ENCODE peak calls at places on chromosomes 16 and 17, in seven cellular contexts. B is stomach, K is spleen, P is SK-N-SH, Z is upper lobe of left lung, N is prostate gland, H is H1. E is an unnamed sample. For H3K4me1 and H3K9me3, the result is how much of the 10 kb centered on the place peaks cover.

GRCh38 chr17:50426814-50427787 is 1.1 kb downstream of the ACSF2 start:
- DNase-seq in Z (peak), N (peak), B (peak), K (no peak), H (no peak), P (peak), E (peak)

GRCh38 chr16:59385953-59386352 is 651.8 kb upstream of the GOT2 start:
- DNase-seq in P (no peak), K (no peak), B (no peak), H (no peak), N (no peak), Z (no peak), E (no peak)

GRCh38 chr17:81911969-81912368 is 770 bp upstream of the PCYT2 start:
- DNase-seq in Z (no peak), H (no peak), P (no peak), B (no peak), N (no peak), K (peak), E (no peak)

GRCh38 chr16:71883193-71883848 is 661 bp downstream of the ZNF821 start:
- DNase-seq in K (peak), N (peak), B (no peak), H (no peak), P (no peak), Z (peak), E (peak)

GRCh38 chr17:13957636-13958035 is 111.7 kb upstream of the COX10 start:
- DNase-seq in K (no peak), H (no peak), Z (no peak), B (no peak), N (no peak), P (no peak), E (no peak)

GRCh38 chr16:15658556-15658955 is 8.5 kb downstream of the NDE1 start:
- DNase-seq in N (no peak), B (no peak), K (peak), P (no peak), H (no peak), Z (no peak), E (no peak)

GRCh38 chr17:8103549-8103948 is 14.8 kb downstream of the ALOXE3 start:
- DNase-seq in P (no peak), H (no peak), K (no peak), N (no peak), Z (peak), B (peak), E (no peak)

GRCh38 chr16:22117666-22118065 is 25.3 kb downstream of the VWA3A start:
- DNase-seq in P (peak), Z (no peak), H (no peak), B (no peak), K (no peak), N (no peak), E (no peak)

GRCh38 chr17:82239926-82240505 is 11.2 kb downstream of the SLC16A3 start:
- DNase-seq in K (peak), N (no peak), H (no peak), B (no peak), Z (peak), P (no peak), E (no peak)

GRCh38 chr16:21565816-21566669 is 33.3 kb upstream of the METTL9 start:
- DNase-seq in K (no peak), N (no peak), Z (no peak), P (no peak), H (no peak), B (peak), E (peak)

GRCh38 chr17:27247071-27247957 is 46.6 kb upstream of the WSB1 start:
- DNase-seq in H (no peak), N (peak), K (peak), P (no peak), B (peak), Z (peak), E (peak)

GRCh38 chr17:4199818-4200402 is 56.9 kb downstream of the CYB5D2 start:
- DNase-seq in B (no peak), N (no peak), K (no peak), Z (no peak), H (no peak), P (peak), E (no peak)

GRCh38 chr17:1697681-1698080 is 12.5 kb downstream of the TLCD2 start:
- DNase-seq in Z (peak), N (no peak), P (no peak), K (no peak), H (no peak), B (no peak), E (no peak)

GRCh38 chr16:67248401-67249177 is at the start of gene SLC9A5:
- DNase-seq in H (no peak), B (no peak), K (peak), P (peak), N (no peak), Z (no peak), E (no peak)

GRCh38 chr17:77372444-77373297 is 231.9 kb downstream of the SEC14L1 start:
- DNase-seq in P (peak), Z (peak), K (peak), B (peak), H (peak), N (peak), E (peak)

GRCh38 chr17:76700627-76701470 is 9.9 kb downstream of the MXRA7 start:
- DNase-seq in K (no peak), N (peak), P (peak), H (no peak), Z (no peak), B (no peak), E (peak)

GRCh38 chr17:5237541-5238016 is 2.9 kb upstream of the SCIMP start:
- DNase-seq in H (peak), N (peak), Z (peak), K (peak), B (peak), P (peak), E (peak)

GRCh38 chr16:56824335-56824734 is 40.7 kb upstream of the SLC12A3 start:
- DNase-seq in P (no peak), N (no peak), B (peak), H (no peak), Z (peak), K (no peak), E (peak)

GRCh38 chr17:78484300-78485159 is 92.7 kb downstream of the DNAH17 start:
- DNase-seq in N (no peak), P (no peak), H (no peak), B (peak), Z (peak), K (peak), E (peak)

GRCh38 chr17:42683407-42684031 is 1.2 kb downstream of the CNTNAP1 start:
- DNase-seq in P (peak), Z (no peak), K (no peak), B (peak), N (peak), H (no peak), E (peak)

GRCh38 chr17:42311240-42312034 is 23.1 kb downstream of the STAT5A start:
- DNase-seq in Z (peak), H (no peak), B (peak), K (peak), N (peak), P (peak), E (peak)

GRCh38 chr17:50464736-50465135 is 3.9 kb downstream of the CHAD start:
- DNase-seq in K (peak), H (no peak), B (no peak), Z (no peak), P (no peak), N (no peak), E (no peak)

GRCh38 chr16:11312718-11313492 is 31.8 kb upstream of the PRM1 start:
- DNase-seq in H (no peak), B (peak), N (no peak), K (no peak), Z (peak), P (no peak), E (peak)

DNA sequence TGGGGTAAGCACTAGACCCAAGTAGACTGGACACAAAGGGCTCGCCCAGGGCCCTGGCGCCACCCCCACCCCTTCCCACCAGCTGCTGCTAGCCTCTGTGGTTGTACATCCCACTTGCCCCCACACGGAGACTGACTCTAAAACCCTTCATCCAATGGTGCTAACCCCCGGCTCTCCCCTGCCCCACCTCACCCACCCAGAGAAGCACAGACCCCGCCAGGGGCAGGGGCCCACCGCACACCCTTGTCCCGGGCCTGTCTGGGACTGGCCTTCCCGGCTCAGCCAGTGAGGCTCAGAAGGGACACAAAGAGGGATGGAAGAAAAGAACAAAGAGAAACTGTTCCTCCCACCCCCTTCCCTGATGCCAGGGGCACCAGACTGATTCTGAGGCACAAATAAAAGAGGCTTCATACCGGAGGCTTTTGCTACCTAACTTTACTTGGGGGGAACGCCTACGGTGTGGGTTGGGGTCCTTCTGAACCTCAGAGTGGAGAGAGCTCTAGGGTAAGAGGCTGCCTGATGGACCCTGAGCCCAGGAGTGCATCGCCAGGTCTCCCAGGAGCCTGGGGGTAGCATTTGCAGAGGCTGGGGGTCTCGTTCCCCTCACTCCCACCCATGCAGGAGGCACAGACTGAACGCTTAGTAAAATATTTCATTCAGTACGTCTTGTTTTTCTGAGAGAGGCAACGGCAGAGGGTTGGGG is 8.2 kb downstream of the CORO6 start:
- DNase-seq in N (no peak), H (no peak), K (peak), B (no peak), Z (no peak), P (peak), E (no peak)
- TF ChIP-seq POLR2AphosphoS5 in N (no peak), H (no peak), K (no peak), B (no peak), Z (no peak), P (no peak), E (no peak)

DNA sequence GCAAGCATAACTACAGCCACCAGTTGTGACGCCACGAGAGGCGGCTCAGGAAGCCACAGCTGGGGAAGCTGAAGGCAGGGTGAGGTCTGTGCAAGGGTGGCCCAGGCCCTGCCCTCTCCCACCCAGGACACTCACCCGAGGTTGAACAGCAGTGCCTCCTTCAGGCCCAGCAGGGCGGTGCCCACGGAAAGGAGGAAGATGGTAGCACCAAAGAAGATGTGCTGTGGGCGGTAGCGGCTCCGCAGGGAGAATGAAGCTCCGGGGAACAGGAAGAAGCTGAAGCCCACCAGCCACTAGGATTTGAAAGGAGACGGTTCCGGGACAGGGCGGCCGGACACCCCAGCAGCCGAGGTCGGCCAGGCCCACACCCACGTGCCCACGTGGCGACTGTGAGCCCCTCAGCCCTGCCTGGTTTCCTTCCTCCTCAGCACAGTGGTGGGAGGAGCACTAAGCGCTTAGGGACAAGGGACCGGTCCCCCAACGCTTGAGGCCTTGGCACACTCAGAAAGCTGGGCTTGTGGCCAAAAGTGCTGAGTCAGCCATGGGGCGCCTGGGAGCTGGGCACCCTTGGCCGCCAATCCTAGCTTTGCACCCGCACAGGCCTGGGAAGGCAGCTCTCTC is 11.0 kb downstream of the CYB561 start:
- DNase-seq in H (no peak), K (no peak), Z (peak), N (peak), P (peak), B (peak), E (peak)
- H3K4me1 ChIP-seq in H (under half), K (half or more), Z (half or more), N (under half), P (half or more), B (half or more), E (under half)

DNA sequence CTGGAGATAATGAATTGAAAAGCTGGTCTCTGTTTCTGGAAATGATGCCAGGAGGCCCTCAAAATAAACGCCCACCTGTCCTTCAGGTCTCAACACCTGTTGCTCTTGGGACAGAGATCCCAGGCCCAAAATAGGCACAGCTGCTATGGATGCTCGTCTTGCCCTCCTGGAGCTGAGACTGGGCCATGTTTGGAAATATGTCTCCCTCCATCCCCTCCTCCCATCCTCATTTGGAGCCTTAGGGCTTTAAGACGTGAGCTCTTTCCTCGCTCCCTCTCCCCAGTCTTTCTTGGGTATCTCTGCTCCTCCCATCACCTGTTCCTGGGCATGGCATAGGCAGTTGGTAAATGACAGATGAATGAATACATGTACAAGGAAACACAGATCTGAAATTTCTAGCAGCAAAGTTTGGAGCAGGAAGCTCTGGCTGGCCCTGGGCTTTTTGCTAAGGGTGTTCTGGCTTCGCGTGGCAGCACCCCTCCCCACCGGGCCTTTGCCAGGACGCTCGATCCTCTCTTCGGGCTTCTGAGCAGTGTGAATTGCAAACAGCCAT is 33.2 kb downstream of the MYH3 start:
- DNase-seq in N (no peak), B (no peak), K (peak), Z (no peak), H (no peak), P (no peak), E (no peak)
- H3K9me3 ChIP-seq in N (under half), B (under half), K (under half), Z (under half), H (under half), P (under half), E (under half)

GRCh38 chr17:57758654-57759053 is 13.6 kb upstream of the CCDC182 start:
- DNase-seq in Z (no peak), N (no peak), P (peak), K (no peak), H (no peak), B (no peak), E (no peak)
- TF ChIP-seq POLR2AphosphoS5 in Z (no peak), N (no peak), P (no peak), K (no peak), H (no peak), B (no peak), E (no peak)

GRCh38 chr16:88479795-88480760 is 27.0 kb downstream of the ZFPM1 start:
- DNase-seq in H (no peak), N (no peak), B (peak), Z (no peak), P (no peak), K (peak), E (peak)

GRCh38 chr16:88481851-88482250 is 28.8 kb downstream of the ZFPM1 start:
- DNase-seq in B (no peak), H (no peak), P (no peak), Z (no peak), K (no peak), N (no peak), E (no peak)

GRCh38 chr16:88484505-88485365 is 31.7 kb downstream of the ZFPM1 start:
- DNase-seq in B (peak), H (no peak), Z (no peak), P (no peak), K (no peak), N (no peak), E (peak)

GRCh38 chr16:88482630-88483391 is 29.7 kb downstream of the ZFPM1 start:
- DNase-seq in N (no peak), B (peak), P (no peak), K (no peak), H (no peak), Z (no peak), E (peak)

DNA sequence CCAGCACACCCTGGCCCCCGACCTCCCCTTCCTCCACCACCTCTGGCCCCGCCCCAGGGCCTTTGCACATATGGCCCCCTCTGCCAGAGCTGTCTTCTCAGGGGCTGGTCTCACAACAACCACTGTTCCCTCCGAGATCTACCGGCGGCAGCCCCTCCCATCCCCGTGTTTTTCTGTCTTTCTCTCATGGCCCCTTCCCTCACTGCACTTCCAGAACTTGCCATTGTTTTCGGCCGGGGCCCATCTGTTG is 30.2 kb downstream of the ZFPM1 start:
- DNase-seq in N (no peak), P (no peak), K (no peak), Z (no peak), B (no peak), H (no peak), E (no peak)
- H3K4me1 ChIP-seq in N (under half), P (half or more), K (half or more), Z (under half), B (under half), H (under half), E (under half)

DNA sequence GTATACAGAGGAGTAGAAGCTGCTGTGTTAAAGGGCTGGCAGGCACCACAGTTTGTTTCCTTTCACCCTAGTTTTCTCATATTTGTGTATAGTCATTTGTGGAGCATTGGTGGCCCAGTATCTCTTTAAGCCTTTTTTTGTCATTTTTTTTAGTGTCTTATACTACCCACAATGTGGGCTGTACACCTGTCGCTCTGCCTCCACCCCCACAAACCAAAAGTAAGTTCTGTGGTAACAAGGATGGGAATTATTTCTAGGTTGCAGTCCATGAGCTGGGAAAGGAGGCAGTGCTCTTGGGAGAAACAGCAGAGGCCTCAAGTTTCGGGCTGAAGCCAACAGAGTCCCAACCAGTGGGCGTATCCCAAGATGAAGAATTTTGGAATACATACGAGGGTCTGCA is 6.2 kb downstream of the ZNF75A start:
- DNase-seq in P (no peak), B (no peak), K (no peak), N (no peak), Z (no peak), H (no peak), E (no peak)
- H3K9me3 ChIP-seq in P (under half), B (under half), K (under half), N (under half), Z (half or more), H (half or more), E (half or more)

GRCh38 chr16:78952630-78953029 is 647.9 kb downstream of the MAF start:
- DNase-seq in Z (no peak), K (no peak), N (no peak), P (no peak), H (no peak), B (no peak), E (no peak)
- TF ChIP-seq POLR2AphosphoS5 in Z (no peak), K (no peak), N (no peak), P (no peak), H (no peak), B (no peak), E (no peak)

GRCh38 chr17:73290399-73291259 is 21.2 kb downstream of the CDC42EP4 start:
- DNase-seq in P (no peak), H (no peak), N (no peak), K (no peak), B (no peak), Z (no peak), E (no peak)

GRCh38 chr17:73293480-73293911 is 18.3 kb downstream of the CDC42EP4 start:
- DNase-seq in B (peak), K (no peak), H (no peak), N (peak), P (peak), Z (peak), E (peak)

GRCh38 chr17:73293031-73293430 is 18.8 kb downstream of the CDC42EP4 start:
- DNase-seq in P (no peak), N (no peak), H (no peak), K (no peak), Z (no peak), B (peak), E (no peak)

GRCh38 chr17:73291260-73291801 is 20.5 kb downstream of the CDC42EP4 start:
- DNase-seq in N (no peak), P (no peak), K (peak), H (no peak), Z (peak), B (peak), E (peak)

DNA sequence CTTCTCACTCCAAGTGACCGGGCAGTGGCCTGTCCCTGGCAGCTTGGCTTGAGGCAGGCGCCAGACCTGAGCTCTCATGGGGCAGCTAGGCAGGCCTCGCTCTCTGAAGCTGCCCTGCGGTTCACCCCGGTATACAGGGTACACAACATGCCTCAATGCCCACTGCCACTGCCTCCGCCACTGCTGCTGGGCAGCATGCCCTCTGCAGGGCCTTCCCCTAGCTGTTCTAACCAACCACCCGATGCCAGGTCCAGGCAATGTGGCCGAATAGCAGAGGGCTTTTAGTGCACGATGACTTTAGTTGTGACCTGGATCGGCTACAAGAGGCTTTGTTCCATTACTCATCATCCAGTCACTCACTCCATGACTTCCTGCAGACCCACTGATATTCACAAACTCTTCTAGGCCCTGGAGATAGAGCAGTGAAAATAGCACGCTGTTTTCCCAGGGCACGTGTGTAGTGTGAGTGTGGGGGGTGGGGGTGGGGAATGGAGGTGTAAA is 19.7 kb downstream of the CDC42EP4 start:
- DNase-seq in Z (peak), B (peak), P (peak), K (no peak), N (no peak), H (no peak), E (no peak)
- H3K4me1 ChIP-seq in Z (half or more), B (half or more), P (under half), K (half or more), N (under half), H (under half), E (half or more)

DNA sequence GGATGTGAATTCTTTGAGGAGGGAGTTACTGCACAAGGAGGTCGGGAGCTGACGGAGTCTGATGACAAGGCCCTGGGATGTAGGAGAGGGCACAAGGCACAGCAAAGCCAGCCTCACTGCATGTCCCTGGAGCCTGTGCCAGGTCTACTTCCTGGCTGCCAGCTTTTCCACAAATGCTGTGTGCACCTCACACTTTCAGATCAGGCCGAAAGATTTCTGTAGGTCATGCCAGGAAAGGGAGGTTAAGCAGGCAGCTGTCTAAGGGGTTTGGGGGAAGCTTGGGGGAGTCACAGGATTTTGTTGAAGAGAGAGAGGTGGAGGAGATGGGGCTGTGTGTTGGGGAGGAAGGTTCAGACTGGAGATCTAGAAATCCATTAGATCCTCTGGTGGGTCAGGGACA is 792.5 kb downstream of the KCNJ18 start:
- DNase-seq in B (no peak), N (no peak), K (no peak), H (no peak), P (no peak), Z (no peak), E (no peak)
- H3K9me3 ChIP-seq in B (under half), N (under half), K (under half), H (under half), P (under half), Z (under half), E (under half)

E was measured in transverse colon.